ENCODE peak calls at places on chromosomes 7 and 10, in five cellular contexts. M is tibial artery, X is AG09309, B is esophagus squamous epithelium, T is pancreas. J is an unnamed sample.

GRCh38 chr10:36692759-36693158 is 432.6 kb upstream of the ANKRD30A start:
- DNase-seq in X (no peak), M (no peak), T (no peak), B (no peak), J (no peak)

GRCh38 chr10:100448977-100449376 is 13.8 kb upstream of the WNT8B start:
- DNase-seq in X (no peak), T (no peak), M (no peak), B (no peak), J (no peak)

GRCh38 chr10:11793762-11794479 is 29.2 kb upstream of the PROSER2 start:
- DNase-seq in X (no peak), B (no peak), M (no peak), T (no peak), J (no peak)

GRCh38 chr10:62384057-62384446 is 9.9 kb downstream of the ZNF365 start:
- DNase-seq in M (no peak), T (no peak), B (no peak), X (peak), J (no peak)

GRCh38 chr10:70780370-70780760 is 4.8 kb downstream of the TBATA start:
- DNase-seq in T (no peak), M (no peak), B (no peak), X (no peak), J (no peak)

GRCh38 chr7:82542665-82543064 is 99.1 kb upstream of the CACNA2D1 start:
- DNase-seq in M (no peak), T (no peak), B (no peak), X (peak), J (no peak)

GRCh38 chr7:37285701-37286475 is 162.8 kb downstream of the ELMO1 start:
- DNase-seq in T (no peak), X (no peak), M (peak), B (no peak), J (no peak)

GRCh38 chr10:70779685-70780369 is 5.3 kb downstream of the TBATA start:
- DNase-seq in X (no peak), T (no peak), B (no peak), M (peak), J (no peak)

GRCh38 chr10:96454184-96454583 is 59.5 kb downstream of the TLL2 start:
- DNase-seq in X (no peak), B (no peak), M (no peak), T (no peak), J (peak)

GRCh38 chr7:157662110-157662791 is 325.4 kb downstream of the DNAJB6 start:
- DNase-seq in M (no peak), B (no peak), T (no peak), X (no peak), J (no peak)

GRCh38 chr7:114922652-114923402 is 933 bp downstream of the MDFIC start:
- DNase-seq in M (peak), X (no peak), T (peak), B (no peak), J (no peak)

GRCh38 chr7:39979406-39980073 is 29.5 kb downstream of the CDK13 start:
- DNase-seq in T (no peak), B (no peak), M (no peak), X (no peak), J (no peak)

GRCh38 chr10:94630017-94630688 is 53.4 kb upstream of the CYP2C18 start:
- DNase-seq in B (no peak), X (no peak), M (no peak), T (no peak), J (no peak)

GRCh38 chr10:103921750-103922195 is 3.8 kb upstream of the STN1 start:
- DNase-seq in M (no peak), X (no peak), T (no peak), B (no peak), J (no peak)

GRCh38 chr7:157678503-157678902 is 341.7 kb downstream of the DNAJB6 start:
- DNase-seq in B (no peak), M (no peak), X (no peak), T (no peak), J (peak)

GRCh38 chr10:74926791-74927585 is 100.6 kb downstream of the KAT6B start:
- DNase-seq in B (no peak), M (no peak), T (no peak), X (no peak), J (no peak)

GRCh38 chr10:79181227-79181626 is 112.5 kb downstream of the ZMIZ1 start:
- DNase-seq in T (no peak), B (no peak), M (no peak), X (no peak), J (no peak)

GRCh38 chr10:73251683-73252444 is 580 bp downstream of the MRPS16 start:
- DNase-seq in B (no peak), T (no peak), M (no peak), X (no peak), J (no peak)

GRCh38 chr7:18786796-18787195 is 291.2 kb downstream of the HDAC9 start:
- DNase-seq in B (no peak), X (no peak), T (no peak), M (no peak), J (no peak)

GRCh38 chr7:38660427-38661099 is 29.4 kb upstream of the AMPH start:
- DNase-seq in X (no peak), B (no peak), M (no peak), T (no peak), J (no peak)

GRCh38 chr7:129146237-129146979 is 1.9 kb downstream of the TSPAN33 start:
- DNase-seq in T (no peak), X (no peak), M (no peak), B (no peak), J (no peak)

GRCh38 chr10:96118604-96119450 is 11.3 kb upstream of the ZNF518A start:
- DNase-seq in T (no peak), X (no peak), M (no peak), B (no peak), J (no peak)

GRCh38 chr10:2207246-2207922 is 470.1 kb upstream of the ADARB2 start:
- DNase-seq in T (no peak), M (no peak), X (no peak), B (no peak), J (no peak)

GRCh38 chr10:20303453-20304152 is 487.4 kb downstream of the PLXDC2 start:
- DNase-seq in T (no peak), B (no peak), M (no peak), X (no peak), J (no peak)

GRCh38 chr10:78802866-78803265 is 265.9 kb upstream of the ZMIZ1 start:
- DNase-seq in X (peak), T (no peak), M (peak), B (no peak), J (no peak)

GRCh38 chr10:24898501-24898900 is 53.9 kb downstream of the PRTFDC1 start:
- DNase-seq in B (no peak), T (no peak), X (no peak), M (no peak), J (no peak)

GRCh38 chr7:36288501-36288900 is 101.2 kb upstream of the ANLN start:
- DNase-seq in M (no peak), T (no peak), X (no peak), B (no peak), J (no peak)

GRCh38 chr7:66099232-66099550 is 15.5 kb upstream of the CRCP start:
- DNase-seq in B (no peak), T (no peak), M (no peak), X (no peak), J (no peak)

GRCh38 chr7:128201067-128201689 is 39.9 kb upstream of the LEP start:
- DNase-seq in T (peak), M (no peak), X (no peak), B (no peak), J (no peak)

GRCh38 chr10:70115948-70116682 is 16.5 kb downstream of the AIFM2 start:
- DNase-seq in M (peak), B (no peak), T (peak), X (no peak), J (no peak)

GRCh38 chr7:67484244-67484751 is 487.7 kb downstream of the TYW1 start:
- DNase-seq in M (peak), T (peak), B (no peak), X (peak), J (peak)

GRCh38 chr7:44538093-44538797 is 2.9 kb downstream of the NPC1L1 start:
- DNase-seq in M (no peak), X (no peak), B (no peak), T (no peak), J (no peak)

GRCh38 chr7:143289421-143289820 is 1.3 kb downstream of the CASP2 start:
- DNase-seq in T (no peak), B (no peak), X (no peak), M (no peak), J (no peak)

GRCh38 chr7:18119985-18120384 is 92.3 kb upstream of the PRPS1L1 start:
- DNase-seq in X (no peak), M (no peak), T (no peak), B (no peak), J (no peak)

GRCh38 chr7:24724451-24725190 is 32.6 kb downstream of the GSDME start:
- DNase-seq in T (no peak), B (no peak), X (no peak), M (no peak), J (peak)

GRCh38 chr7:12685550-12685949 is 1.9 kb upstream of the ARL4A start:
- DNase-seq in X (no peak), T (peak), B (no peak), M (peak), J (no peak)

GRCh38 chr10:97534746-97535367 is 36.1 kb downstream of the UBTD1 start:
- DNase-seq in T (no peak), M (no peak), X (no peak), B (no peak), J (no peak)

GRCh38 chr7:28853150-28853549 is 105.0 kb downstream of the TRIL start:
- DNase-seq in T (no peak), B (no peak), X (no peak), M (no peak), J (no peak)

GRCh38 chr7:123916240-123916724 is 8.8 kb upstream of the SPAM1 start:
- DNase-seq in B (no peak), T (no peak), X (no peak), M (no peak), J (no peak)
- TF ChIP-seq CTCF in B (peak), T (no peak), X (no peak), M (no peak), J (peak)

DNA sequence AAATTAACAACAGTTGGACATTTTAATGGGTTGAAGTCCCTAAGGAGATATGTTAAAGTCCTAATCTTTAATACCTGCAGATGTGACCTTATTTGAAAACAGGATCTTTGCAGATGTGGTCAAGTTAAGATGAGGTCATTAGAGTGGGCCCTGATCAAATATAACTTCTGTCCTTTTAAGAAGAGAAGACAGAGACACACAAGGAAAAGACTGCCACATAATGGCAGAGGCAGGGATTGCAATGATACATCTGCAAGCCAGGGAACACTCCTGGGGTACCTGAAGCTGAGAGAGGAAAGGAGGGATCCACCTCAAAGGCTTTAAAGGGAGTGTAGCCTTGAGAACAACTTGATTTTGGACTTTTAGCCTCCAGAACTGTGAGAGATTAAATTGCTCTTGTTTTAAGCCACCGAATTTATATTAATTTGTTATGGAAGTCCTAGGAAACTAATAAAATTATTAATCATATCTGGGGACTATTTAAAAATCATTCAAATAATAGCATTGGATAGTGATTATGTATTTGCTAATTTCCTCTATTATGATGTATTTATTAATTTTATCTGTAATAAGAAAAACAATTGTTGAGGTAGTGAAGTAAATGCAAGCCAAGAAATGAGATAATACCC is 700.0 kb upstream of the PCDH15 start:
- DNase-seq in M (no peak), X (no peak), T (peak), B (no peak), J (no peak)
- TF ChIP-seq CTCF in M (no peak), X (peak), T (no peak), B (peak), J (peak)

GRCh38 chr10:122530177-122530576 is 30.4 kb upstream of the DMBT1 start:
- DNase-seq in M (no peak), X (no peak), T (no peak), B (no peak), J (no peak)

GRCh38 chr10:122524811-122525210 is 35.7 kb upstream of the DMBT1 start:
- DNase-seq in M (no peak), X (no peak), T (no peak), B (no peak), J (no peak)

GRCh38 chr10:122521011-122521410 is 39.5 kb upstream of the DMBT1 start:
- DNase-seq in T (no peak), B (no peak), X (no peak), M (no peak), J (no peak)

GRCh38 chr10:122526892-122527291 is 33.7 kb upstream of the DMBT1 start:
- DNase-seq in X (no peak), M (no peak), T (no peak), B (no peak), J (no peak)

DNA sequence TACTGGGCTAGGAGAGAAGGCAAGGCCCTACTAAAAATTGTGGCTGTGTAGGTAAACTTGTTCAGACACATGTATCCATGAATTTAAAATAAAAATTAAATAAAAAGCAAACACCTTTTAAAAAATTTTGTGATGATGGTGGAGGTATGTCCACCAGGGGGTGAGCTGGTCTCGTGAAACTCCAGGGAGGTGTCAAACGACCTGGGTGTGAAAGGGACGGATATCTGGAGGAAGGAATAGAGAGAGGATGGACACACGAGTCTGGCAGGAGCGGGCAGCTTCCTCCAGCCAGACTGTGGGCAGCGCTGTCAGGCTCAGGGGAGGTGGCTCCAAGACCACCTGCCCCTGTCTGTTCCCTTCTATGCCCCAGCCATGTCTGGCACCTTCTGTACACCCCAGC is 34.8 kb upstream of the DMBT1 start:
- DNase-seq in M (no peak), B (no peak), T (no peak), X (no peak), J (no peak)
- TF ChIP-seq CTCF in M (no peak), B (no peak), T (no peak), X (peak), J (peak)

DNA sequence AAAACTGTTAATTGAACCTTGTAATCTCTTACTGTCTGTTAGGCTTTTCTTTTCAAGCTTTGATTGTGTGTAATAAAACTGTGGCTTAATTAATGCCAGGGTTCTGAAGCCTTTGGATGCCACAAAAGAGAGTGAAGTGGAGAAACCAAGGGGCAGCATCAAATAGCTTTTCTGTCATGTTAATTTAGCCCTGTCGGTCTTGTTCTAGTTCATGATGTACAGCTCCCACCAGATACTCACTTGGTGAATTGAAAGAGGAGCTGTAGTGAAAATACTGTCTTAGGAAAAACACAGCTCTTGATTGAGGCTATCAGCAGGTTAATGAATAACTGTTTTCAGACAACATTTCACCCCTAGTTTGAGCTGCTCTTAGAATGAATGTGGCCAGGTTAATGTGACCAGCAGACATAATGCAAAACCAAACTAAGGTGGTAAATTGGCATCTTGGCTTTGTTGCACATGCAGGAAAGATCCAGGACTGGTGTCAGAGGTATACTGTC is 94.2 kb downstream of the POLL start:
- DNase-seq in B (no peak), T (no peak), M (no peak), X (no peak), J (no peak)
- TF ChIP-seq CTCF in B (no peak), T (no peak), M (no peak), X (no peak), J (no peak)

DNA sequence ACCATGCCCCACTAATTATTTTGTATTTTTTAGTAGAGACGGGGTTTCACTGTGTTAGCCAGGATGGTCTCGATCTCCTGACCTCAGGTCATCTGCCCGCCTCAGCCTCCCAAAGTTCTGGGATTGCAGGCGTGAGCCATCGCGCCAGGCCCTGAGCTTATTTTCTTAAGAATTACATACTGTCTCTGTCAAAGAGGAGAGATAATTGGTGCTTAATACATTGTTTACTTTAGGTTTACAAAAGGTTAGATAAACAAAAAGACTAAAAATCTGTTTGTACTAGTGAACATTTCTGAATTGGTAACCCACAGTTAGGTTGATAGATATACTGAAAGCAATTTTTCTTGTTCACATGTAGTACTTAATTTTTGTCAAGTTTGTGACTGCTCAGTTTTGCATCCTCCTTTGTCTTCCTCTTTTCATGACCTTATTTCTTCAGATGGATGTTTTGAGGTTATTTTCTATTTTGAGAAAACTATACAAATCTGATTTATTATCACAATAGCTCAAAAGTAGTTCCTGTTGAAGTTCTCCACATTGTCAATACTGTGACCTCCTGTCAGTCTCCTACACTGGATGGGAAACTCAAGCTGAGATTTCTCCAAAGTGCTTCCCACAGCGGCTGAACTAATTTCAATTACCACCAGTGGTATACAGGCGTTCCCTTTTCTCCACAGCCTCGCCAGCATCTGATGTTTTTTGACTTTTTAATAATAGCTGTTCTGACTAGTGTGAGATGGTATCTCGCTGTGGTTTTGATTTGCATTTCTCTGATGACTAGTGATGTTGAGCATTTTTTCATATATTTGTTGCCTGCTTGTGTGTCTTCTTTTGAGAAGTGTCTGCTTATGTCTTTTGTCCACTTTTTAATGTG is 22.5 kb downstream of the HHEX start:
- DNase-seq in B (no peak), M (no peak), T (no peak), X (no peak), J (no peak)
- TF ChIP-seq CTCF in B (no peak), M (no peak), T (no peak), X (no peak), J (no peak)

J was measured in osteocyte.